ENCODE peak calls at places on chromosomes 11 and 22, in six cellular contexts. One of them, this sample, is unnamed.

GRCh38 chr11:104650234-104650633 is 248.0 kb downstream of the CASP12 start:
- DNase-seq in right atrium auricular region: no peak
- DNase-seq in pancreas: no peak
- DNase-seq in brain microvascular endothelial cell: no peak
- DNase-seq in Panc1: no peak
- DNase-seq in H9: no peak
- DNase-seq in this sample: no peak

GRCh38 chr11:61679301-61679700 is 890 bp upstream of the DAGLA start:
- DNase-seq in right atrium auricular region: no peak
- DNase-seq in pancreas: peak; percentile 8
- DNase-seq in brain microvascular endothelial cell: no peak
- DNase-seq in Panc1: no peak
- DNase-seq in H9: no peak
- DNase-seq in this sample: no peak

GRCh38 chr22:39351689-39352214 is 2.0 kb downstream of the SYNGR1 start:
- DNase-seq in right atrium auricular region: no peak
- DNase-seq in pancreas: no peak
- DNase-seq in brain microvascular endothelial cell: peak; percentile 62
- DNase-seq in Panc1: no peak
- DNase-seq in H9: peak; percentile 43
- DNase-seq in this sample: no peak

GRCh38 chr11:2178906-2179494 is 7.4 kb upstream of the TH start:
- DNase-seq in right atrium auricular region: no peak
- DNase-seq in pancreas: peak; percentile 46
- DNase-seq in brain microvascular endothelial cell: peak; percentile 23
- DNase-seq in Panc1: no peak
- DNase-seq in H9: no peak
- DNase-seq in this sample: no peak

GRCh38 chr22:35903571-35904331 is 124.9 kb downstream of the RBFOX2 start:
- DNase-seq in right atrium auricular region: no peak
- DNase-seq in pancreas: no peak
- DNase-seq in brain microvascular endothelial cell: no peak
- DNase-seq in Panc1: no peak
- DNase-seq in H9: no peak
- DNase-seq in this sample: no peak

GRCh38 chr22:37043828-37044538 is 7.6 kb upstream of the KCTD17 start:
- DNase-seq in right atrium auricular region: no peak
- DNase-seq in pancreas: peak; percentile 89
- DNase-seq in brain microvascular endothelial cell: no peak
- DNase-seq in Panc1: peak; percentile 24
- DNase-seq in H9: peak; percentile 70
- DNase-seq in this sample: no peak

GRCh38 chr11:79167510-79168188 is 273.2 kb downstream of the TENM4 start:
- DNase-seq in right atrium auricular region: no peak
- DNase-seq in pancreas: no peak
- DNase-seq in brain microvascular endothelial cell: no peak
- DNase-seq in Panc1: no peak
- DNase-seq in H9: no peak
- DNase-seq in this sample: no peak

GRCh38 chr11:13309156-13309555 is 31.6 kb downstream of the BMAL1 start:
- DNase-seq in right atrium auricular region: no peak
- DNase-seq in pancreas: no peak
- DNase-seq in brain microvascular endothelial cell: no peak
- DNase-seq in Panc1: no peak
- DNase-seq in H9: no peak
- DNase-seq in this sample: no peak

GRCh38 chr22:30290679-30291333 is 1.5 kb upstream of the CASTOR1 start:
- DNase-seq in right atrium auricular region: peak; percentile 94
- DNase-seq in pancreas: peak; percentile 84
- DNase-seq in brain microvascular endothelial cell: peak; percentile 56
- DNase-seq in Panc1: no peak
- DNase-seq in H9: no peak
- DNase-seq in this sample: peak; percentile 91

DNA sequence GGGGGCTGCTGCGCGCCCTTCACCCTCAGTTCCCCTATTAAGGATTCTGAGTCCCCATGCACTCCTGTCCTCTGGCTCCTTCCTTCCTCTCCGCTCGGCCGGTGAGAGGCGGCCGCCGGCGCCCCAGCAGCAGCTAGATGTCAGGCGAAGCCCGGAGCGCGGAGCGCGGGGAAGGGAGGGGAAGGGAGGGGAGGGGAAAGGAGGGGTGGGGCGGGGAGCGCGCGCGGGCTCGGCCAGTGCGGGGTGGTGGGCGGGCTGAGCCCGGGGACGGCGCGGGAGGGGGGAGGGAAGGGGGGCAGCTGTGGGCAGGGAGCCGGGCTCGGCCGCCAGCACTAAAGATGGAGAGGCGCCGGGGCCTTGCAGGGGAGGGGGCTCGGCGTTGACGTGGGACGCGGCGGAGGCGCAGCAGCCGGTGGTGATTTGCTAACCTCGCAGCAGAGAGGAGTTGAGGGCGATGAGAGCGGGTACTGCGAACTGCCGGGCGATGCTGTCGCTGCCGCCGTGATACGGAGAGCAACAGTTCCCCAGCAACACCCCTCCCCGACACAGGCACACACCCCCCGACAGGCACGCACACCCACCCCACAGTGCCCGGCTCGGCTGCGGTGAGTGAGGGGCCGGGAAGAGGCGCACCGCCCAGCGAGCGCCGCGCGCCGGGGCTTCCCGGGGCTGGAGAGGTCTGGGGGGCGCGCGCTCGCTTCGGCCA is at the start of gene ZBTB16:
- DNase-seq in right atrium auricular region: peak; percentile 93
- DNase-seq in pancreas: peak; percentile 87
- DNase-seq in brain microvascular endothelial cell: no peak
- DNase-seq in Panc1: no peak
- DNase-seq in H9: peak; percentile 92
- DNase-seq in this sample: peak; percentile 94
- TF ChIP-seq CTCF in right atrium auricular region: peak; percentile 80
- TF ChIP-seq CTCF in pancreas: no peak
- TF ChIP-seq CTCF in brain microvascular endothelial cell: no peak
- TF ChIP-seq CTCF in Panc1: no peak
- TF ChIP-seq CTCF in H9: no peak
- TF ChIP-seq CTCF in this sample: peak; percentile 26

DNA sequence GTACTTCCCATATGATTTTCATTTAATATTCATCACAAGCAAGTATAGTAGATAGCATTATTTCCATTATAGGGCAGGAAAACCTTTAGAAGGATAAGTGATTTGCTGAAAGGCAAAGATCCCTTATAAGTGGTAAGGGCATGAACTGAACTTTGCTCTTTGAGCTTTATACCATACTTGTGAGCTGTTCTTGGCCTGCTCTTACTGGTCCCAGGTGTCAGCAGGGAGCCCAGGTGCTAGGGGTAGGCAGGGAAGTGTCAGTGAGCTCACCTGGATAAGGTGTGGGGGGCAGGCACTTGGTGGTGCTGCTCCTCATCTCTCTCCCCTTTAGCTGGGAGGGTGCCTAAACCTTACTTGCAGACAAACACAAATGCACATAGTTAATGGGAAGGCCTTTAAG is 114.5 kb downstream of the PLEKHA7 start:
- DNase-seq in right atrium auricular region: no peak
- DNase-seq in pancreas: no peak
- DNase-seq in brain microvascular endothelial cell: no peak
- DNase-seq in Panc1: no peak
- DNase-seq in H9: no peak
- DNase-seq in this sample: no peak
- H3K27ac ChIP-seq in right atrium auricular region: no peak overlapping the region
- H3K27ac ChIP-seq in pancreas: no peak overlapping the region
- H3K27ac ChIP-seq in brain microvascular endothelial cell: no peak overlapping the region
- H3K27ac ChIP-seq in Panc1: no peak overlapping the region
- H3K27ac ChIP-seq in H9: no peak overlapping the region
- H3K27ac ChIP-seq in this sample: no peak overlapping the region

DNA sequence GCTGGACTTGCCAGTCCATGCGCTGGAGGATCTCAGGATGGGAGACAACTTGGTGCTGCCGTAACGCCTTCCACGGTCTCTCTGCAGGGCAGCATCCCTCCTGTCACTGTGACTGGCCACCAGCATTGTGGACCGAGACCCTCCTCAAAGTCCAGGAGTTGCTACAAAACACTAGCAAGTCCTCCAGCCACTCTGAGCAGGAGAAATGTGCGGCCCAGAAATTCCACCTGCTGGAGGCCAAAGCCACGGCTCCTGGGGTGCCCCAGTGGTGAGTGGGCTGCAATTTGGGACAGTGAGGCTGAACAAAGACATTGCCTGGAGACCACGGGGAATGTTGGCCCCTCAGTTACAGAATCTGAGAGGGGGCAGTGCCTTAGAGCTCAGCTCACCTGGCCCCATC is 6.9 kb upstream of the DSCAML1 start:
- DNase-seq in right atrium auricular region: no peak
- DNase-seq in pancreas: no peak
- DNase-seq in brain microvascular endothelial cell: no peak
- DNase-seq in Panc1: no peak
- DNase-seq in H9: no peak
- DNase-seq in this sample: no peak
- TF ChIP-seq CTCF in right atrium auricular region: no peak
- TF ChIP-seq CTCF in pancreas: no peak
- TF ChIP-seq CTCF in brain microvascular endothelial cell: no peak
- TF ChIP-seq CTCF in Panc1: no peak
- TF ChIP-seq CTCF in H9: no peak
- TF ChIP-seq CTCF in this sample: no peak

GRCh38 chr11:45876401-45876800 is 9.1 kb upstream of the MAPK8IP1 start:
- DNase-seq in right atrium auricular region: no peak
- DNase-seq in pancreas: no peak
- DNase-seq in brain microvascular endothelial cell: no peak
- DNase-seq in Panc1: no peak
- DNase-seq in H9: no peak
- DNase-seq in this sample: no peak
- H3K27ac ChIP-seq in right atrium auricular region: no peak overlapping the region
- H3K27ac ChIP-seq in pancreas: no peak overlapping the region
- H3K27ac ChIP-seq in brain microvascular endothelial cell: no peak overlapping the region
- H3K27ac ChIP-seq in Panc1: no peak overlapping the region
- H3K27ac ChIP-seq in H9: no peak overlapping the region
- H3K27ac ChIP-seq in this sample: no peak overlapping the region